ENCODE peak calls at places on chromosomes 5 and 9, in eight cellular contexts. W, Z, C, N, S, I, D and M are unnamed samples.

GRCh38 chr5:179798144-179798770 is 4.5 kb downstream of the LTC4S start:
- DNase-seq in W (no peak), Z (no peak), C (no peak), N (no peak), S (peak), I (no peak), D (no peak), M (no peak)

GRCh38 chr5:53560506-53561191 is at the start of gene NDUFS4:
- DNase-seq in W (peak), Z (peak), C (peak), N (peak), S (peak), I (peak), D (peak), M (peak)

GRCh38 chr5:53335115-53335514 is 145.3 kb upstream of the FST start:
- DNase-seq in W (no peak), Z (no peak), C (no peak), N (no peak), S (no peak), I (no peak), D (no peak), M (no peak)

GRCh38 chr9:72871685-72872084 is 81.2 kb downstream of the ALDH1A1 start:
- DNase-seq in W (no peak), Z (peak), C (no peak), N (no peak), S (no peak), I (no peak), D (peak), M (no peak)

GRCh38 chr5:30981576-30981975 is 211.9 kb upstream of the CDH6 start:
- DNase-seq in W (no peak), Z (no peak), C (no peak), N (no peak), S (no peak), I (no peak), D (no peak), M (no peak)

GRCh38 chr5:103444333-103445038 is 118.1 kb downstream of the NUDT12 start:
- DNase-seq in W (peak), Z (no peak), C (no peak), N (no peak), S (no peak), I (no peak), D (no peak), M (peak)

GRCh38 chr5:102866315-102866693 is 111.2 kb downstream of the PAM start:
- DNase-seq in W (no peak), Z (no peak), C (no peak), N (no peak), S (no peak), I (no peak), D (no peak), M (no peak)

GRCh38 chr5:135242496-135243193 is 156.4 kb downstream of the MACROH2A1 start:
- DNase-seq in W (peak), Z (no peak), C (peak), N (no peak), S (no peak), I (peak), D (no peak), M (peak)

GRCh38 chr5:125153231-125153630 is 406.8 kb upstream of the ZNF608 start:
- DNase-seq in W (no peak), Z (no peak), C (no peak), N (no peak), S (no peak), I (no peak), D (no peak), M (no peak)

GRCh38 chr9:131095666-131096489 is 453 bp upstream of the AIF1L start:
- DNase-seq in W (peak), Z (peak), C (no peak), N (no peak), S (no peak), I (no peak), D (peak), M (no peak)

GRCh38 chr9:89437772-89438171 is 60.1 kb downstream of the SEMA4D start:
- DNase-seq in W (no peak), Z (no peak), C (no peak), N (no peak), S (no peak), I (no peak), D (no peak), M (no peak)
- TF ChIP-seq CTCF in W (no peak), Z (no peak), C (no peak), N (no peak), S (no peak), I (no peak), D (no peak), M (no peak)

DNA sequence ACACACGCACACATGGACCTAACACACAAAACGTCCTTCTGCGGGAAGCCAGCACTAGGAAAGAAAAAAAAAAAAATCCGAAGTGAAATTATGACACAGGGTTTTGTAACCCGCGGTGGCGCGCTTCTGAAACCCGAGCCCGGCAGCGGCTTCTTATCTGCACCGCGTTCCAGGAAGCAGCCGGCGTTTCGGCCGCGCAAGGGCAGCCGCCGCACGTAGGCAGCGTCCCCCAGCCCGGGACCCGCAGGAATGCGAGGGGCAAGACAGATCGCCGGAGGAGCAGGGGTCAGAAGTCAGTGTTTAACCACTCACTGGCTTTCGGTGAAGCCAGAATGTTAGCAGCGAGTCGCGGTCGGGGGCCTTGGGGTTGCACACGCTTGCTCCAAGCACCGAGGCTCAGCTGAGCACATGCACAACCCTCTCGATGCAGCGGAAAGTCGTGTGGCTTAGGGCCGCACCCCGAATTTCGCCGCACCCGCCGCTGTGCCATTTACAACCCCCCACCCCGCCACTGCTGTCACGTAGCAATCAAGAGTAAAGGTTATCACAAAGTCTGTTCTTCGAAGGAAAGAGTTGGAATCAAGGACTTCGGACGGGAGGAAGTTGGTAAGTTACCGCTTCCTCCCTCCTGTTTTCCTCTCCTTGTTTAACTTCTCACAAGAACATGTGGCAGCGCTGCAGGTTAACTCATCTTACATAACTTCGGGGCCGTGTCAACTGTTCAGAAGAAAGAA is 167.9 kb downstream of the AUH start:
- DNase-seq in W (peak), Z (peak), C (peak), N (peak), S (peak), I (peak), D (peak), M (peak)
- TF ChIP-seq POLR2A in W (peak), Z (no peak), C (peak), N (peak), S (peak), I (peak), D (peak), M (peak)

GRCh38 chr5:142250119-142250518 is 74.7 kb downstream of the SPRY4 start:
- DNase-seq in W (no peak), Z (no peak), C (no peak), N (no peak), S (no peak), I (no peak), D (peak), M (no peak)

GRCh38 chr5:142246263-142246662 is 78.6 kb downstream of the SPRY4 start:
- DNase-seq in W (peak), Z (no peak), C (peak), N (no peak), S (no peak), I (no peak), D (peak), M (no peak)

GRCh38 chr5:142245776-142246175 is 79.0 kb downstream of the SPRY4 start:
- DNase-seq in W (no peak), Z (no peak), C (no peak), N (no peak), S (no peak), I (no peak), D (no peak), M (no peak)

GRCh38 chr5:142244440-142244839 is 80.4 kb downstream of the SPRY4 start:
- DNase-seq in W (no peak), Z (no peak), C (no peak), N (no peak), S (no peak), I (no peak), D (no peak), M (no peak)

GRCh38 chr5:142248853-142249462 is 75.9 kb downstream of the SPRY4 start:
- DNase-seq in W (peak), Z (no peak), C (no peak), N (no peak), S (no peak), I (no peak), D (no peak), M (peak)
- H3K27ac ChIP-seq in W (peak), Z (no peak), C (no peak), N (no peak), S (no peak), I (no peak), D (no peak), M (peak)

DNA sequence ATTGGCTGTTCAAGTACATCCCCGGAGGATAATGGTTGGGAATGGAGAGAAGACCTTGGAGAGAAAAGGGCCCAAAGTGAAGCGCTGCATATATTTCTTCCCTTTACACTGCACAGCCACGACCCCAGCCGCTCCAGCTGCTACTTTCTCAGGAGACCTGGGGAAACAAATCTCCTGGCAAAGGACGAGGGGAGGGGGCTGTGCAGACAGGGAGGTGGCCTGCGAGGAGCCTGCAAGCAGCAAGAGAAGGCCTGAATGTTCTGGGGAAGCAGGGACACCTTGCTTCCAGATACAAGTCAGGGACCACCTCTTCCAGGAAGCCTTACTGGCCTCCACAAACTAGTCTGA is 739 bp upstream of the PDLIM4 start:
- DNase-seq in W (no peak), Z (no peak), C (peak), N (no peak), S (no peak), I (no peak), D (no peak), M (no peak)
- TF ChIP-seq CTCF in W (no peak), Z (no peak), C (no peak), N (no peak), S (no peak), I (no peak), D (no peak), M (no peak)

GRCh38 chr5:150625164-150625535 is 15.3 kb upstream of the SYNPO start:
- DNase-seq in W (peak), Z (no peak), C (peak), N (no peak), S (peak), I (peak), D (no peak), M (no peak)
- TF ChIP-seq POLR2A in W (no peak), Z (no peak), C (no peak), N (no peak), S (no peak), I (no peak), D (no peak), M (no peak)

DNA sequence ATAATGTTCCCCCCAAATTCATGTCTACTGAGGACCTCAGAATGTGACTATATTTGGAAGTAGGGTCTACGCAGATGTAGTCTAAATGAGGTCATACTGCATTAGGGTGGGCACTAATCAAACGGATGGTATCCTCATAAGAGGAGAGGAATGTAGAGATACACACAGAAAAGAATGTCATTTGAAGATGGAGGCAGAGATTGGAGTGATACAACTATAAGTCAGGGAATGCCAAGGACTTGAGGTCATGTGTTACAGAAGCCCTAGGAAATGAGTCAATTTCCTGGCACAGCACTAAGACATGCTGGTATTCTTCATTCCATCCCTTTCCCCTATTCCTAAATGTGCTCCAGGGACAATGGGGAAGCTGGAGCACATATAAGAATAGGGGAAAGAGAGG is 758 bp upstream of the PDCD1LG2 start:
- DNase-seq in W (no peak), Z (peak), C (no peak), N (no peak), S (no peak), I (no peak), D (no peak), M (no peak)
- H3K27ac ChIP-seq in W (no peak), Z (no peak), C (no peak), N (peak), S (no peak), I (peak), D (no peak), M (peak)

GRCh38 chr9:120434532-120434931 is 145.4 kb downstream of the CDK5RAP2 start:
- DNase-seq in W (no peak), Z (no peak), C (no peak), N (no peak), S (peak), I (no peak), D (no peak), M (no peak)

GRCh38 chr9:120431268-120431667 is 148.7 kb downstream of the CDK5RAP2 start:
- DNase-seq in W (no peak), Z (no peak), C (no peak), N (no peak), S (no peak), I (no peak), D (no peak), M (no peak)

GRCh38 chr9:120435066-120435465 is 144.9 kb downstream of the CDK5RAP2 start:
- DNase-seq in W (no peak), Z (no peak), C (no peak), N (no peak), S (no peak), I (no peak), D (no peak), M (no peak)

GRCh38 chr9:120432600-120432999 is 147.4 kb downstream of the CDK5RAP2 start:
- DNase-seq in W (no peak), Z (no peak), C (no peak), N (no peak), S (no peak), I (no peak), D (no peak), M (no peak)

DNA sequence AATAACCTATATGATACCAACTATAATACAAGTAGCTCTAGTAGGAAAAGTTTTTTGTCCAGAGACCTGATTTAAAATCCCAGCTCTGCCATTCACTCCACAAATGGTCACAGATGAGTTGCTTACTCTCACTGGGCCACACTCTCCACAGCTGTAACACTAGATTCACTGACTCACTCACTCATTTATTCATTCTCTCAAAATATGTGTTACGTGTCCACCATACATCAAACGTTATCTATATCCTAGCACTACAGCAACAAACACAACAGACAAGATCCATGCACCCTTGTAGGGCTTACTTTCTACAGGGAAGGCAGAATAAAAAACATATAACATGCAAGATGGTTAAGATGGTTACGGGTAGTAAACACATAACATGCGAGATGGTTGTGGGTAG is 146.3 kb downstream of the CDK5RAP2 start:
- DNase-seq in W (no peak), Z (no peak), C (no peak), N (no peak), S (no peak), I (no peak), D (no peak), M (no peak)
- TF ChIP-seq CTCF in W (no peak), Z (no peak), C (no peak), N (no peak), S (no peak), I (no peak), D (no peak), M (no peak)

GRCh38 chr5:13990896-13991295 is 46.4 kb upstream of the DNAH5 start:
- DNase-seq in W (no peak), Z (no peak), C (no peak), N (no peak), S (no peak), I (no peak), D (no peak), M (no peak)
- TF ChIP-seq POLR2A in W (no peak), Z (no peak), C (no peak), N (no peak), S (no peak), I (no peak), D (no peak), M (no peak)

GRCh38 chr5:178356459-178356872 is 123.9 kb upstream of the PHYKPL start:
- DNase-seq in W (peak), Z (no peak), C (no peak), N (no peak), S (no peak), I (no peak), D (no peak), M (no peak)
- H3K27ac ChIP-seq in W (no peak), Z (no peak), C (no peak), N (no peak), S (no peak), I (no peak), D (no peak), M (no peak)